ENCODE peak calls at places on chromosomes 5 and 9, in four cellular contexts. U is GM12878, K is A549, A is upper lobe of left lung. L is an unnamed sample.

GRCh38 chr5:87048156-87048555 is 219.5 kb upstream of the RASA1 start:
- ATAC-seq in U (no peak), K (no peak), A (no peak), L (no peak)

GRCh38 chr9:76756273-76756650 is 8.0 kb upstream of the PCA3 start:
- ATAC-seq in U (peak), K (peak), A (peak), L (peak)

GRCh38 chr5:173144200-173145176 is at the start of gene BNIP1:
- ATAC-seq in U (peak), K (peak), A (peak), L (peak)

GRCh38 chr5:78672154-78672553 is 23.6 kb upstream of the LHFPL2 start:
- ATAC-seq in U (no peak), K (no peak), A (no peak), L (no peak)

GRCh38 chr5:103523319-103523718 is 39.3 kb downstream of the NUDT12 start:
- ATAC-seq in U (no peak), K (peak), A (no peak), L (no peak)

GRCh38 chr9:118529210-118529609 is 825.0 kb downstream of the TLR4 start:
- ATAC-seq in U (peak), K (no peak), A (no peak), L (no peak)

GRCh38 chr5:74582853-74583252 is 57.7 kb downstream of the ENC1 start:
- ATAC-seq in U (no peak), K (no peak), A (no peak), L (no peak)

GRCh38 chr5:148904440-148904839 is 78.0 kb downstream of the ADRB2 start:
- ATAC-seq in U (no peak), K (no peak), A (no peak), L (peak)

GRCh38 chr9:128911529-128912035 is 9.2 kb upstream of the PHYHD1 start:
- ATAC-seq in U (no peak), K (peak), A (peak), L (peak)

GRCh38 chr9:84697494-84698114 is 28.1 kb downstream of the NTRK2 start:
- ATAC-seq in U (peak), K (peak), A (peak), L (peak)

GRCh38 chr9:129968690-129969485 is 74.1 kb downstream of the FNBP1 start:
- ATAC-seq in U (no peak), K (peak), A (peak), L (peak)
- TF ChIP-seq EP300 in U (no peak), K (no peak), A (no peak), L (no peak)

GRCh38 chr9:38000332-38000731 is 68.7 kb downstream of the SHB start:
- ATAC-seq in U (peak), K (peak), A (no peak), L (no peak)

GRCh38 chr9:38000735-38001134 is 68.3 kb downstream of the SHB start:
- ATAC-seq in U (peak), K (no peak), A (no peak), L (no peak)

GRCh38 chr9:37999501-38000189 is 69.4 kb downstream of the SHB start:
- ATAC-seq in U (peak), K (peak), A (no peak), L (no peak)

GRCh38 chr9:38003230-38003629 is 65.8 kb downstream of the SHB start:
- ATAC-seq in U (no peak), K (no peak), A (no peak), L (no peak)

GRCh38 chr9:38001430-38001829 is 67.6 kb downstream of the SHB start:
- ATAC-seq in U (no peak), K (no peak), A (no peak), L (no peak)
- TF ChIP-seq EP300 in U (no peak), K (no peak), A (no peak), L (no peak)

GRCh38 chr9:78671785-78672184 is 374.9 kb downstream of the PSAT1 start:
- ATAC-seq in U (no peak), K (no peak), A (no peak), L (no peak)
- TF ChIP-seq EP300 in U (no peak), K (no peak), A (no peak), L (no peak)

GRCh38 chr5:168179185-168179584 is 112.3 kb upstream of the WWC1 start:
- ATAC-seq in U (no peak), K (no peak), A (no peak), L (peak)
- TF ChIP-seq EP300 in U (no peak), K (no peak), A (no peak), L (no peak)

GRCh38 chr9:70058569-70059161 is 15.0 kb downstream of the MAMDC2 start:
- ATAC-seq in U (no peak), K (no peak), A (no peak), L (peak)

GRCh38 chr9:70054546-70054945 is 10.9 kb downstream of the MAMDC2 start:
- ATAC-seq in U (no peak), K (no peak), A (no peak), L (no peak)

GRCh38 chr9:70053864-70054263 is 10.2 kb downstream of the MAMDC2 start:
- ATAC-seq in U (no peak), K (no peak), A (no peak), L (no peak)

GRCh38 chr9:70056545-70056944 is 12.9 kb downstream of the MAMDC2 start:
- ATAC-seq in U (no peak), K (no peak), A (no peak), L (no peak)

DNA sequence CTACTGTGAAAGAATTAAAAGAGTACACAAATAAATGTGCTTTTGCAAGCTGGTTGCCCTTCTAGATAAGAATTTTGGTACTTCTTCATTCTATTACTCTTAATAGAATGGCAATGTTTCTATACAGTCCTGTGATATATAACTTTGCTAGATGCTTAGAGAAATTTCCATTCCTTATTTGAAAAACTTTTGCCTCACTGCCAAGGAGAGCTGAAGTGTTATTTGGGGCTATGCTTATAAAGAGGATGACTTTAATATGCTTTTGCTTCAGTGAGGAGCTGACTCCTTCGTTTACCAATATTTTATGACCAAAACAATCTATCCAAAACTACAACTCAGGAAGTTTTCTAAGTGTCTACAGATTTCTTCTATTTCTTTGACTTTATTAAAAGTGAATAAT is 12.2 kb downstream of the MAMDC2 start:
- ATAC-seq in U (no peak), K (no peak), A (no peak), L (no peak)
- TF ChIP-seq EP300 in U (no peak), K (no peak), A (no peak), L (no peak)

GRCh38 chr9:4137755-4138154 is 162.1 kb downstream of the GLIS3 start:
- ATAC-seq in U (no peak), K (peak), A (peak), L (no peak)

GRCh38 chr9:4138781-4139180 is 161.1 kb downstream of the GLIS3 start:
- ATAC-seq in U (no peak), K (no peak), A (no peak), L (no peak)

GRCh38 chr9:4139201-4139600 is 160.7 kb downstream of the GLIS3 start:
- ATAC-seq in U (no peak), K (no peak), A (no peak), L (no peak)

GRCh38 chr9:4138180-4138579 is 161.7 kb downstream of the GLIS3 start:
- ATAC-seq in U (no peak), K (no peak), A (no peak), L (no peak)

DNA sequence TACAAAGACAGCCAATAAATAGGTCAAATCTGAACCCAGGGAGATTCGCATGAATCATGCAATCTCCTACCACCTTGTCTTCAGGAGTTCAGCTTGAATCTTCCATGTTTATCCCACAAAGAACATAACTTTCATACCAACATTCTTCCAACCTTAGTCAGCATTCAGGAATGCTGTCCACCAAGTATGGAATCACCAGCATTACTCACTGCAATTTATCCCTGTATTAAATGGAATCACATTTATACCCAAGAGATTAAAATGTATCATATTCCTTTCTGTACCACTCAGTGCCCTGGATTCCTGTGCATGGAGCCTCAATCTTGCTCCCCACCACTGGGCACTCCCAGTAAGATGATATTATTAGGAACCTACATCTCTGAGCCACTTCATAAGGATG is 162.6 kb downstream of the GLIS3 start:
- ATAC-seq in U (no peak), K (peak), A (peak), L (peak)
- TF ChIP-seq EP300 in U (no peak), K (peak), A (peak), L (no peak)

GRCh38 chr5:81752644-81752963 is 1.7 kb upstream of the SSBP2 start:
- ATAC-seq in U (no peak), K (no peak), A (no peak), L (no peak)

GRCh38 chr5:81751009-81751835 is at the start of gene SSBP2:
- ATAC-seq in U (peak), K (peak), A (peak), L (peak)

GRCh38 chr5:81753429-81753828 is 2.5 kb upstream of the SSBP2 start:
- ATAC-seq in U (no peak), K (no peak), A (no peak), L (no peak)

GRCh38 chr5:81750308-81751008 is 439 bp downstream of the SSBP2 start:
- ATAC-seq in U (peak), K (peak), A (peak), L (peak)

GRCh38 chr5:81751836-81752643 is 1.1 kb upstream of the SSBP2 start:
- ATAC-seq in U (no peak), K (no peak), A (no peak), L (peak)
- TF ChIP-seq EP300 in U (no peak), K (no peak), A (no peak), L (no peak)

GRCh38 chr9:98888794-98889495 is 54.8 kb upstream of the COL15A1 start:
- ATAC-seq in U (no peak), K (no peak), A (peak), L (no peak)

GRCh38 chr9:98887918-98888510 is 55.7 kb upstream of the COL15A1 start:
- ATAC-seq in U (no peak), K (no peak), A (no peak), L (no peak)

GRCh38 chr9:98885575-98886292 is 58.0 kb upstream of the COL15A1 start:
- ATAC-seq in U (no peak), K (no peak), A (no peak), L (no peak)

GRCh38 chr9:98884849-98885248 is 58.9 kb upstream of the COL15A1 start:
- ATAC-seq in U (no peak), K (no peak), A (no peak), L (no peak)

DNA sequence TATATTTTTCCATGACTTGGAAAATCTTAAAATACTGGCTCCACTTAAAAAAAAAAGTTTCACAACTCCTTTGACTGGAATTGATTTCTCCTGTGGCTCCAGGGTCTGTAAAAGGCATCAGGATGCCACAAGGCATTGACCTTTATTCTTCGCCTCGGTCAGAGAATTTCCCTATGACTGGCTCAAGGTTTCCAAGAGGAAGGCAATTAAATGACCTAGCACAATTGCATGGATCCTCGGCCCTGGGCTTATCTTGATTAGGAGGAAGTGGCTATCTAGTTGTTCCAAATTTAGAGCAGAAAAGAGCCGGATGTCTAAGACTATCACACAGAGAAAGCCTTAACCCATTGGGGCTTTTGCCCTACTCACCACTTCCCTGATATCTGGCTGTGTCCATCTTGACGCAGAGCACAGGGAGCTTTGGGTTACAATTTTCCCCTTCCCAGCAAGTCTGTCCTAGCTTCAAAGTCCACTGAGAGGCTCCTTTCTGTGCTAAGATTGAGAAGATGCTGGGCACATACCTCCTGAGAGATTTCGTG is 56.9 kb upstream of the COL15A1 start:
- ATAC-seq in U (no peak), K (no peak), A (no peak), L (peak)
- TF ChIP-seq EP300 in U (no peak), K (no peak), A (no peak), L (no peak)